ENCODE peak calls at places on chromosomes 16 and 17, in ten cellular contexts. One of them, this sample, is unnamed.

GRCh38 chr17:75652934-75653549 is 13.9 kb downstream of the RECQL5 start:
- DNase-seq in DMS 273 treated with DMSO at 0.1 percent for 48 hours: no peak
- DNase-seq in activated T-helper 1 cell treated with anti-CD3 and anti-CD28 coated beads, Interleukin-12 subunit alpha, Interleukin-12 subunit beta, Interleukin-2, Interleukin-4 antibody, amounts not matched to agents 30 ng/mL and 10 ng/mL and 1 ng/mL, durations not matched to agents 14 hours and 24 hours and 36 hours: no peak
- DNase-seq in Right ventricle myocardium superior: no peak
- DNase-seq in NCI-H1694 treated with DMSO at 0.1 percent for 48 hours: peak
- DNase-seq in left cardiac atrium: no peak
- DNase-seq in ureter: no peak
- DNase-seq in cardiac muscle cell: peak
- DNase-seq in fibroblast of mammary gland: peak
- DNase-seq in GM10248: peak
- DNase-seq in this sample: peak

GRCh38 chr17:64411999-64412771 is 21.5 kb upstream of the PECAM1 start:
- DNase-seq in left cardiac atrium: peak
- DNase-seq in ureter: no peak
- DNase-seq in activated T-helper 1 cell treated with anti-CD3 and anti-CD28 coated beads, Interleukin-12 subunit alpha, Interleukin-12 subunit beta, Interleukin-2, Interleukin-4 antibody, amounts not matched to agents 30 ng/mL and 10 ng/mL and 1 ng/mL, durations not matched to agents 14 hours and 24 hours and 36 hours: no peak
- DNase-seq in cardiac muscle cell: peak
- DNase-seq in DMS 273 treated with DMSO at 0.1 percent for 48 hours: no peak
- DNase-seq in GM10248: no peak
- DNase-seq in NCI-H1694 treated with DMSO at 0.1 percent for 48 hours: no peak
- DNase-seq in Right ventricle myocardium superior: peak
- DNase-seq in fibroblast of mammary gland: peak
- DNase-seq in this sample: no peak

GRCh38 chr16:26791166-26791565 is 275.6 kb upstream of the C16orf82 start:
- DNase-seq in Right ventricle myocardium superior: no peak
- DNase-seq in left cardiac atrium: no peak
- DNase-seq in cardiac muscle cell: no peak
- DNase-seq in activated T-helper 1 cell treated with anti-CD3 and anti-CD28 coated beads, Interleukin-12 subunit alpha, Interleukin-12 subunit beta, Interleukin-2, Interleukin-4 antibody, amounts not matched to agents 30 ng/mL and 10 ng/mL and 1 ng/mL, durations not matched to agents 14 hours and 24 hours and 36 hours: no peak
- DNase-seq in fibroblast of mammary gland: no peak
- DNase-seq in DMS 273 treated with DMSO at 0.1 percent for 48 hours: no peak
- DNase-seq in NCI-H1694 treated with DMSO at 0.1 percent for 48 hours: no peak
- DNase-seq in ureter: no peak
- DNase-seq in GM10248: no peak
- DNase-seq in this sample: no peak

GRCh38 chr17:28760987-28761562 is 17.3 kb downstream of the TRAF4 start:
- DNase-seq in GM10248: no peak
- DNase-seq in fibroblast of mammary gland: peak
- DNase-seq in left cardiac atrium: peak
- DNase-seq in activated T-helper 1 cell treated with anti-CD3 and anti-CD28 coated beads, Interleukin-12 subunit alpha, Interleukin-12 subunit beta, Interleukin-2, Interleukin-4 antibody, amounts not matched to agents 30 ng/mL and 10 ng/mL and 1 ng/mL, durations not matched to agents 14 hours and 24 hours and 36 hours: no peak
- DNase-seq in ureter: peak
- DNase-seq in DMS 273 treated with DMSO at 0.1 percent for 48 hours: no peak
- DNase-seq in cardiac muscle cell: peak
- DNase-seq in NCI-H1694 treated with DMSO at 0.1 percent for 48 hours: no peak
- DNase-seq in Right ventricle myocardium superior: peak
- DNase-seq in this sample: no peak

GRCh38 chr16:30615358-30616076 is 5.3 kb upstream of the ZNF689 start:
- DNase-seq in Right ventricle myocardium superior: peak
- DNase-seq in GM10248: peak
- DNase-seq in NCI-H1694 treated with DMSO at 0.1 percent for 48 hours: peak
- DNase-seq in cardiac muscle cell: peak
- DNase-seq in fibroblast of mammary gland: peak
- DNase-seq in DMS 273 treated with DMSO at 0.1 percent for 48 hours: peak
- DNase-seq in ureter: no peak
- DNase-seq in activated T-helper 1 cell treated with anti-CD3 and anti-CD28 coated beads, Interleukin-12 subunit alpha, Interleukin-12 subunit beta, Interleukin-2, Interleukin-4 antibody, amounts not matched to agents 30 ng/mL and 10 ng/mL and 1 ng/mL, durations not matched to agents 14 hours and 24 hours and 36 hours: peak
- DNase-seq in left cardiac atrium: peak
- DNase-seq in this sample: peak

GRCh38 chr16:81121474-81121990 is 25.3 kb upstream of the GCSH start:
- DNase-seq in DMS 273 treated with DMSO at 0.1 percent for 48 hours: no peak
- DNase-seq in left cardiac atrium: no peak
- DNase-seq in Right ventricle myocardium superior: no peak
- DNase-seq in ureter: no peak
- DNase-seq in NCI-H1694 treated with DMSO at 0.1 percent for 48 hours: no peak
- DNase-seq in activated T-helper 1 cell treated with anti-CD3 and anti-CD28 coated beads, Interleukin-12 subunit alpha, Interleukin-12 subunit beta, Interleukin-2, Interleukin-4 antibody, amounts not matched to agents 30 ng/mL and 10 ng/mL and 1 ng/mL, durations not matched to agents 14 hours and 24 hours and 36 hours: no peak
- DNase-seq in fibroblast of mammary gland: no peak
- DNase-seq in GM10248: no peak
- DNase-seq in cardiac muscle cell: no peak
- DNase-seq in this sample: no peak

GRCh38 chr16:11248133-11248532 is 7.9 kb downstream of the SOCS1 start:
- DNase-seq in DMS 273 treated with DMSO at 0.1 percent for 48 hours: no peak
- DNase-seq in Right ventricle myocardium superior: no peak
- DNase-seq in ureter: no peak
- DNase-seq in NCI-H1694 treated with DMSO at 0.1 percent for 48 hours: peak
- DNase-seq in activated T-helper 1 cell treated with anti-CD3 and anti-CD28 coated beads, Interleukin-12 subunit alpha, Interleukin-12 subunit beta, Interleukin-2, Interleukin-4 antibody, amounts not matched to agents 30 ng/mL and 10 ng/mL and 1 ng/mL, durations not matched to agents 14 hours and 24 hours and 36 hours: no peak
- DNase-seq in cardiac muscle cell: no peak
- DNase-seq in GM10248: no peak
- DNase-seq in left cardiac atrium: no peak
- DNase-seq in fibroblast of mammary gland: no peak
- DNase-seq in this sample: no peak

GRCh38 chr17:7078711-7079110 is 1.3 kb downstream of the CLEC10A start:
- DNase-seq in Right ventricle myocardium superior: no peak
- DNase-seq in DMS 273 treated with DMSO at 0.1 percent for 48 hours: no peak
- DNase-seq in left cardiac atrium: no peak
- DNase-seq in cardiac muscle cell: no peak
- DNase-seq in activated T-helper 1 cell treated with anti-CD3 and anti-CD28 coated beads, Interleukin-12 subunit alpha, Interleukin-12 subunit beta, Interleukin-2, Interleukin-4 antibody, amounts not matched to agents 30 ng/mL and 10 ng/mL and 1 ng/mL, durations not matched to agents 14 hours and 24 hours and 36 hours: no peak
- DNase-seq in fibroblast of mammary gland: no peak
- DNase-seq in NCI-H1694 treated with DMSO at 0.1 percent for 48 hours: no peak
- DNase-seq in GM10248: no peak
- DNase-seq in ureter: no peak
- DNase-seq in this sample: peak

GRCh38 chr16:21001262-21001661 is 100.7 kb downstream of the LYRM1 start:
- DNase-seq in left cardiac atrium: peak
- DNase-seq in cardiac muscle cell: peak
- DNase-seq in NCI-H1694 treated with DMSO at 0.1 percent for 48 hours: no peak
- DNase-seq in Right ventricle myocardium superior: no peak
- DNase-seq in ureter: no peak
- DNase-seq in fibroblast of mammary gland: peak
- DNase-seq in GM10248: peak
- DNase-seq in DMS 273 treated with DMSO at 0.1 percent for 48 hours: no peak
- DNase-seq in activated T-helper 1 cell treated with anti-CD3 and anti-CD28 coated beads, Interleukin-12 subunit alpha, Interleukin-12 subunit beta, Interleukin-2, Interleukin-4 antibody, amounts not matched to agents 30 ng/mL and 10 ng/mL and 1 ng/mL, durations not matched to agents 14 hours and 24 hours and 36 hours: no peak
- DNase-seq in this sample: peak

GRCh38 chr16:962901-963814 is 7.6 kb downstream of the LMF1 start:
- DNase-seq in fibroblast of mammary gland: no peak
- DNase-seq in cardiac muscle cell: no peak
- DNase-seq in left cardiac atrium: no peak
- DNase-seq in Right ventricle myocardium superior: no peak
- DNase-seq in NCI-H1694 treated with DMSO at 0.1 percent for 48 hours: no peak
- DNase-seq in GM10248: no peak
- DNase-seq in activated T-helper 1 cell treated with anti-CD3 and anti-CD28 coated beads, Interleukin-12 subunit alpha, Interleukin-12 subunit beta, Interleukin-2, Interleukin-4 antibody, amounts not matched to agents 30 ng/mL and 10 ng/mL and 1 ng/mL, durations not matched to agents 14 hours and 24 hours and 36 hours: no peak
- DNase-seq in DMS 273 treated with DMSO at 0.1 percent for 48 hours: no peak
- DNase-seq in ureter: no peak
- DNase-seq in this sample: no peak

GRCh38 chr17:46212634-46213435 is 19.6 kb upstream of the KANSL1 start:
- DNase-seq in Right ventricle myocardium superior: no peak
- DNase-seq in ureter: peak
- DNase-seq in DMS 273 treated with DMSO at 0.1 percent for 48 hours: peak
- DNase-seq in NCI-H1694 treated with DMSO at 0.1 percent for 48 hours: peak
- DNase-seq in activated T-helper 1 cell treated with anti-CD3 and anti-CD28 coated beads, Interleukin-12 subunit alpha, Interleukin-12 subunit beta, Interleukin-2, Interleukin-4 antibody, amounts not matched to agents 30 ng/mL and 10 ng/mL and 1 ng/mL, durations not matched to agents 14 hours and 24 hours and 36 hours: peak
- DNase-seq in left cardiac atrium: peak
- DNase-seq in GM10248: peak
- DNase-seq in cardiac muscle cell: peak
- DNase-seq in fibroblast of mammary gland: peak
- DNase-seq in this sample: peak

GRCh38 chr16:53558665-53559064 is 55.7 kb upstream of the AKTIP start:
- DNase-seq in activated T-helper 1 cell treated with anti-CD3 and anti-CD28 coated beads, Interleukin-12 subunit alpha, Interleukin-12 subunit beta, Interleukin-2, Interleukin-4 antibody, amounts not matched to agents 30 ng/mL and 10 ng/mL and 1 ng/mL, durations not matched to agents 14 hours and 24 hours and 36 hours: no peak
- DNase-seq in GM10248: no peak
- DNase-seq in fibroblast of mammary gland: no peak
- DNase-seq in left cardiac atrium: no peak
- DNase-seq in Right ventricle myocardium superior: peak
- DNase-seq in DMS 273 treated with DMSO at 0.1 percent for 48 hours: no peak
- DNase-seq in cardiac muscle cell: no peak
- DNase-seq in NCI-H1694 treated with DMSO at 0.1 percent for 48 hours: no peak
- DNase-seq in ureter: no peak
- DNase-seq in this sample: no peak

GRCh38 chr16:4375717-4376116 is 4.1 kb downstream of the VASN start:
- DNase-seq in activated T-helper 1 cell treated with anti-CD3 and anti-CD28 coated beads, Interleukin-12 subunit alpha, Interleukin-12 subunit beta, Interleukin-2, Interleukin-4 antibody, amounts not matched to agents 30 ng/mL and 10 ng/mL and 1 ng/mL, durations not matched to agents 14 hours and 24 hours and 36 hours: no peak
- DNase-seq in NCI-H1694 treated with DMSO at 0.1 percent for 48 hours: no peak
- DNase-seq in Right ventricle myocardium superior: no peak
- DNase-seq in ureter: no peak
- DNase-seq in DMS 273 treated with DMSO at 0.1 percent for 48 hours: no peak
- DNase-seq in cardiac muscle cell: no peak
- DNase-seq in fibroblast of mammary gland: peak
- DNase-seq in left cardiac atrium: no peak
- DNase-seq in GM10248: no peak
- DNase-seq in this sample: no peak

GRCh38 chr17:21460358-21460757 is 84.2 kb downstream of the KCNJ12 start:
- DNase-seq in GM10248: no peak
- DNase-seq in Right ventricle myocardium superior: no peak
- DNase-seq in fibroblast of mammary gland: peak
- DNase-seq in ureter: no peak
- DNase-seq in activated T-helper 1 cell treated with anti-CD3 and anti-CD28 coated beads, Interleukin-12 subunit alpha, Interleukin-12 subunit beta, Interleukin-2, Interleukin-4 antibody, amounts not matched to agents 30 ng/mL and 10 ng/mL and 1 ng/mL, durations not matched to agents 14 hours and 24 hours and 36 hours: no peak
- DNase-seq in left cardiac atrium: no peak
- DNase-seq in DMS 273 treated with DMSO at 0.1 percent for 48 hours: no peak
- DNase-seq in NCI-H1694 treated with DMSO at 0.1 percent for 48 hours: no peak
- DNase-seq in cardiac muscle cell: peak
- DNase-seq in this sample: no peak